ENCODE peak calls at places on chromosomes 16 and 17, in four cellular contexts. T, I, F and O are unnamed samples.

GRCh38 chr17:50488880-50489279 is 10.2 kb downstream of the RSAD1 start:
- DNase-seq in T (no peak), I (no peak), F (no peak), O (no peak)

GRCh38 chr17:55843785-55844184 is 92.9 kb downstream of the PCTP start:
- DNase-seq in T (no peak), I (no peak), F (no peak), O (no peak)

GRCh38 chr16:951660-952301 is 19.0 kb downstream of the LMF1 start:
- DNase-seq in T (no peak), I (no peak), F (peak), O (no peak)

GRCh38 chr16:68065716-68066305 is 19.4 kb upstream of the NFATC3 start:
- DNase-seq in T (no peak), I (peak), F (peak), O (no peak)

GRCh38 chr17:50931003-50931878 is 65.1 kb upstream of the TOB1 start:
- DNase-seq in T (peak), I (peak), F (peak), O (peak)

GRCh38 chr16:995783-996182 is 14.2 kb downstream of the SOX8 start:
- DNase-seq in T (no peak), I (no peak), F (no peak), O (no peak)

GRCh38 chr16:11036868-11037410 is 92.6 kb downstream of the CLEC16A start:
- DNase-seq in T (peak), I (no peak), F (no peak), O (no peak)

GRCh38 chr16:24700549-24701392 is 28.7 kb upstream of the TNRC6A start:
- DNase-seq in T (peak), I (peak), F (peak), O (no peak)

GRCh38 chr16:52805559-52806168 is 247.0 kb downstream of the CHD9NB start:
- DNase-seq in T (no peak), I (no peak), F (no peak), O (no peak)

GRCh38 chr17:20095366-20096080 is 86.4 kb downstream of the SPECC1 start:
- DNase-seq in T (peak), I (peak), F (peak), O (no peak)

GRCh38 chr17:69147460-69147859 is 5.8 kb upstream of the ABCA6 start:
- DNase-seq in T (no peak), I (no peak), F (no peak), O (no peak)

GRCh38 chr17:52148969-52149351 is 9.6 kb downstream of the CA10 start:
- DNase-seq in T (no peak), I (no peak), F (no peak), O (no peak)

GRCh38 chr16:82062645-82063058 is 27.6 kb downstream of the HSD17B2 start:
- DNase-seq in T (no peak), I (peak), F (peak), O (no peak)

GRCh38 chr17:68431661-68432071 is 25.6 kb downstream of the WIPI1 start:
- DNase-seq in T (no peak), I (peak), F (peak), O (peak)

GRCh38 chr17:21242780-21243515 is 10.3 kb downstream of the NATD1 start:
- DNase-seq in T (no peak), I (no peak), F (no peak), O (no peak)

GRCh38 chr17:76566988-76567431 is 18.6 kb downstream of the ST6GALNAC2 start:
- DNase-seq in T (no peak), I (no peak), F (no peak), O (no peak)

GRCh38 chr16:3282103-3282746 is 1.1 kb upstream of the ZNF263 start:
- DNase-seq in T (no peak), I (peak), F (no peak), O (no peak)

GRCh38 chr16:29315916-29316517 is 90.5 kb downstream of the NPIPB11 start:
- DNase-seq in T (peak), I (no peak), F (no peak), O (no peak)
- TF ChIP-seq CTCF in T (no peak), I (no peak), F (no peak), O (no peak)

DNA sequence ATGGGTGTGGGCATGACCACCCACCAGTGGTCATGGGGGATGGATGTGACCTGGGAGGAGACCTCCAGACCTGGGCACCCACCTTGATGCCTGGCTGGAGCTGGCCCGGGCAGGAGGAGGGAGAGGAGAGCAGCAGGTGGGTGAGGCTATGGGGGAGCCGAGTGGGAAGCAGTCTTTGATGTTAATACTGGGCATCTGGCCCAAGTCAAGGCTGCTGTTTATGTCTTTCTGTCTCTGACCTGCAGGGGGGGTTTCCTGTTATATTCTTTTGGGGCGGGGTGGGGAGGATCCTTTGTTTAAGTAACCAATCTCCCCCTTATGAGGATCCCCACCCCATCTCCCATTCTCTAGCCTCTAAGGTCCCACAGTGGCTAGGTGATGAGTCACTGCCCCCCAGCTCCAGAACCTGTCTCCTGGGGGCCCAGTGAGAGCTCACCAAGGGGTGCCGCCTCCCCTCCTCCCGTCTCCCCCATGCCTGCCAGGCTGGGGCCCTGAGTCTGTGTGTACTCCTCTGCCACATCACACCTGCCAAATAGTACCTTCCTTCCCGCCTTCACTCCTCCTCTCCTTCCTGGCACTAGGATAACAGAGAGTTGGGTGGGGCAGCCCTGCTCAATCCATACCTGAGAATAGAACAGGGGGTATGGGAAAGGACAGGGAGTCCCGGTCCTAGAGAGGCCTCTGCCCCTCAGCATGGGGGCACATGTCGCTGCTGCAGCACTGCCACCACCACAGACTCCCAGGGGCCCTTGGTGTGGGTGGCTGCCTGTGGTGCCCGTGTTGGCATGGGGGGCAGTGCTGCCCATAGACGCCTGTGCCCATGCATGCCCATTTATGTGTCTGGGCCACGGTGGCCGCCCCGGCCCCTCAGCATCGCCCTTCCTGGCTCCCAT is 7.2 kb downstream of the THRA start:
- DNase-seq in T (peak), I (peak), F (peak), O (peak)
- H3K4me3 ChIP-seq in T (peak), I (no peak), F (peak), O (peak)

DNA sequence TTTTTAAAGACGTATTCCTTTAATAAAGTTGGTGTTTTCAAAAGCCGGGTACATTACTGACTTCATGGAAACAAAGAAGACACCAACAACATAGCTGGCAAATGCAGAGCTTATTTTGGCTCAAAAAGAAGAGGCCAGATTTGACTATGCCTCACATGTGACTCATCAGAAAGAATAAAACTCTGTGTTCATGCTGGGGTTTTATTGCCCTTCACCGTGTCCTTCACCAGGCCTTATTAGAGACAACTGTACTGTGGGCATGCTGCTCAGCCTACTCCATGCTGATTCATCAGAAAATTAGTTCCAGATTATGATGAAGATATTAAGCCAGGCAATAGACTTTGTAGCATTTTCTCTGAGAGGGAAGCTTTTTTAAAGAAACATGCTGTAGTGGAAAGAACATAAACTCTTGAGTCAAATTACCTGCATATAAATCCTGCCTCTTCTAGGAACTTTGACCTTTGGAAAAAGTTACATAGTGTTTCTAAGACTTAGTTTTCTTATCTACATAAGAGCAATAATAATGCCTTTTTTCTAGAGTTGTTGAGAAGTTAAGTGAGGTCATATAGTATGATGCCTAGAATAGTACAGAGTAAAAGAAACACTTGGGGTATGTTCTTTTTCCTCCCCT is 89.7 kb downstream of the CYB561 start:
- DNase-seq in T (no peak), I (peak), F (peak), O (no peak)
- TF ChIP-seq CTCF in T (no peak), I (no peak), F (no peak), O (no peak)

DNA sequence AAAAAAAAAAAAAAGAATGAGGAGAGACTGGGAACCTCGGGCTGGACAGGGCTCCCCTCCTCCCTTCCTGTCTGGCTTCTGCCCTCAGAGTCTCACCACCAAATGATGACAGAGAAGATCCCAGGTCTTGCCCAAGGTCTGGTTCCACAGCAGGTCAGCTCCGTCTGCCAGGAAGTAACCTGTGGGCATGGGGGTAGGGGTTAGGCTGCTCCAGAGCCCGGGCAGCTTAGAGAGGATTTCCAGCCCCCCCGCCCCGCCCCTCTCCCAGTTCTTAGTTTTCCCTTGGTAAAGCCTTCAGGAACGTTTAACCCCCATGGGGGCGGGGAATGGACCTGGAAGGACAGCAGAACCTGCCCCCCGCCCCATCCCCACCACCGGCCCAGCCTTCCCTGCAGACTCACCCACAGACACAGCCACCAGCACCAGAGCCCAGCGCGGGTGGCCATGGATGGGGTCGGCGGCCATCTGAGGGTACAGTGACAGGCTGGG is 730 bp downstream of the TLCD2 start:
- DNase-seq in T (no peak), I (peak), F (no peak), O (no peak)
- H3K4me3 ChIP-seq in T (peak), I (peak), F (peak), O (no peak)